ENCODE peak calls at places on chromosome 5, in four cellular contexts. C, Y, R and W are unnamed samples.

GRCh38 chr5:6773342-6774035 is 60.3 kb downstream of the TENT4A start:
- DNase-seq in Y (no peak), C (no peak), R (no peak), W (no peak)

GRCh38 chr5:181217805-181218065 is 5.3 kb upstream of the TRIM41 start:
- DNase-seq in C (no peak), Y (peak), R (peak), W (no peak)

GRCh38 chr5:142015781-142016533 is 3.1 kb upstream of the GNPDA1 start:
- DNase-seq in R (peak), C (peak), Y (no peak), W (no peak)

GRCh38 chr5:35938518-35939227 is at the start of gene CAPSL:
- DNase-seq in C (peak), R (no peak), Y (peak), W (no peak)

GRCh38 chr5:37075399-37075950 is 173.7 kb downstream of the CPLANE1 start:
- DNase-seq in R (no peak), Y (no peak), C (no peak), W (no peak)

GRCh38 chr5:97624861-97625260 is 441.8 kb upstream of the RIOK2 start:
- DNase-seq in C (no peak), R (no peak), Y (no peak), W (no peak)

GRCh38 chr5:72510610-72511121 is 3.5 kb upstream of the ZNF366 start:
- DNase-seq in R (no peak), C (no peak), Y (no peak), W (no peak)

GRCh38 chr5:171419663-171420428 is 399 bp downstream of the FGF18 start:
- DNase-seq in R (peak), C (peak), Y (peak), W (no peak)

GRCh38 chr5:6190838-6191237 is 187.5 kb downstream of the MED10 start:
- DNase-seq in C (no peak), R (no peak), Y (no peak), W (no peak)

GRCh38 chr5:13866792-13867191 is 77.7 kb downstream of the DNAH5 start:
- DNase-seq in C (peak), Y (peak), R (peak), W (no peak)

GRCh38 chr5:86786955-86787354 is 169.2 kb downstream of the COX7C start:
- DNase-seq in C (no peak), Y (peak), R (no peak), W (no peak)

GRCh38 chr5:132877938-132878337 is 4.5 kb downstream of the LEAP2 start:
- DNase-seq in C (no peak), Y (no peak), R (no peak), W (no peak)

GRCh38 chr5:148687427-148687826 is 33.1 kb upstream of the HTR4 start:
- DNase-seq in R (peak), Y (peak), C (peak), W (no peak)

GRCh38 chr5:98391921-98392625 is 381.4 kb upstream of the RGMB start:
- DNase-seq in C (no peak), R (no peak), Y (no peak), W (no peak)

DNA sequence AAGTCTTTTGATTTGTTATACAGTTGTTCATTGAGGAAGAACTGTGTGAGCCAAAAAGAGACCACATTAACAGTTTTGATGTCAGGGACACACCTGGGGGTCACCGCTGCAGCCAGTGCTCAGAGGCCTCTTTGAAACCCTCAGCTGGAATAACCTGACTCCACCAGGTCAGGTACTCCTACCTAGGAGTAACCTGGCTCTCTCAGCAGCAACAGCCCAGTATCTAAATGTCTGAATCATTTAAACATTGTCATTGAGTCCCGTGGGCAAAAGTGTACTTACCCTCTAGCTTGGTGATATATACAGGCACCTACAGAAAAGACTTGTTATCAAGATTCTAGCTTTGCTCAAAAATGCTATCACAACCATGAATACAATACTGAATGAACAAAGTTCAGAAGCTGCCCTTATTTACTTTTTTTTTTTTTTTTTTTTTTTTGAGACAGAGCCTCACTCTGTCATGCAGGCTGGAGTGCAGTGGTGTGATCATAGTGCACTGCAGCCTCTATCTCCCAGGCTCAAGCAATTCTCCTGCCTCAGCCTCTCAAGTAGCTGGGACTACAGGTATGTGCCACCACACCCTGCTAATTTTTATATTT is 268.2 kb downstream of the ZNF608 start:
- DNase-seq in C (no peak), Y (no peak), R (no peak), W (no peak)
- TF ChIP-seq CTCF in C (no peak), Y (no peak), R (no peak), W (no peak)

GRCh38 chr5:8756498-8757084 is 789.3 kb downstream of the SEMA5A start:
- DNase-seq in R (peak), Y (peak), C (peak), W (no peak)
- TF ChIP-seq CTCF in R (no peak), Y (peak), C (peak), W (no peak)

DNA sequence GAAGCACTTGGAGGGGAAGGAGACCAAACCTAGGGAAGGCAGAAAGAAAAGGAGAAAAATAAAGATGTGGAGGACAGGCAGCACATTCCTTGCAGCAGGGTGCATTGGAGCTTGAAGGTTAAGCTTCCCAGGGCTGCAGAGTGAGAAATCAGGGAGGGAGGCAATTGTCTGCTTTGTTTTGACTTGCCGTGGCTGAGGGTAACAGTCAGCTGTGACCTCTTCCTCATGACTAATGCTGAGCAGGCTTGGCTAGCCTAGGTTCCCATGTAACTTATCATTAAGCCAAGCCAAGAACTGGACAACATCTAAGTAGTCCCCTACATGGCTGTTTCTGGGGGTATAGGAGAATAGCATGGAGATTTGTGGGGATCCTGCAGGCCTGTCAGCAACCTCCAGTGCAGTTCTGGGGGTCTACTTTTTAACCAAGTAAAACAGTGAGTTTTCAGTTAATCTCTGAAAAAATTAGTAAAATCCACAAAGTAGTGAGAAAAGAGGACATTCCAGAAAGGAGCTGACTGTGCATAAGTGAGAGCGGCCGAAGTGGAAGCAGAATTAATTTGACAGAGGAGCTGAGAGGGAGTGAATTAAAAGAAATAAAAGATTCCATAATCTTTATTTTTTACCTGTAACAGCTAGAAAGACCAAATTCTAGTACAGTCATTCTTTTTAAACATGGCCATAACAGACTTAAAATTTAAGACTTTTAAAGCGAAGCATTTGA is 149.0 kb downstream of the SGCD start:
- DNase-seq in C (peak), Y (peak), R (no peak), W (no peak)
- TF ChIP-seq CTCF in C (peak), Y (no peak), R (no peak), W (no peak)

GRCh38 chr5:55406292-55406691 is 98.5 kb downstream of the MTREX start:
- DNase-seq in Y (no peak), R (no peak), C (no peak), W (no peak)

GRCh38 chr5:55407984-55408383 is 100.2 kb downstream of the MTREX start:
- DNase-seq in C (peak), R (no peak), Y (no peak), W (no peak)

GRCh38 chr5:55407059-55407684 is 99.4 kb downstream of the MTREX start:
- DNase-seq in R (peak), C (peak), Y (no peak), W (no peak)

GRCh38 chr5:55402199-55402598 is 94.4 kb downstream of the MTREX start:
- DNase-seq in Y (no peak), R (peak), C (no peak), W (no peak)
- TF ChIP-seq CTCF in Y (no peak), R (peak), C (no peak), W (no peak)